ENCODE peak calls at places on chromosomes 12 and 14, in nine cellular contexts. B is aorta, S is SK-N-SH, O is colonic mucosa, J is tibial nerve, T is astrocyte, C is left ventricle myocardium inferior, D is Peyer's patch, I is PC-3. M is an unnamed sample.

GRCh38 chr12:42904683-42905418 is 315.3 kb upstream of the PRICKLE1 start:
- DNase-seq in T (no peak), J (no peak), I (no peak), D (no peak), S (no peak), C (no peak), B (no peak), O (no peak), M (no peak)

GRCh38 chr14:83217492-83217891 is 1683.8 kb upstream of the SEL1L start:
- DNase-seq in J (no peak), D (no peak), T (peak), S (no peak), B (no peak), O (peak), I (peak), C (no peak), M (no peak)

GRCh38 chr12:2877959-2878732 is 1.1 kb downstream of the RHNO1 start:
- DNase-seq in O (no peak), D (no peak), T (no peak), J (no peak), C (no peak), S (no peak), B (no peak), I (no peak), M (no peak)

GRCh38 chr12:6684609-6685008 is 4.6 kb downstream of the ZNF384 start:
- DNase-seq in J (no peak), O (peak), C (no peak), T (no peak), I (peak), B (no peak), S (peak), D (no peak), M (no peak)

GRCh38 chr14:29894030-29894429 is 33.6 kb downstream of the PRKD1 start:
- DNase-seq in C (no peak), T (no peak), D (no peak), O (no peak), S (no peak), B (no peak), I (no peak), J (no peak), M (no peak)

GRCh38 chr14:31881531-31882310 is 195.4 kb upstream of the ARHGAP5 start:
- DNase-seq in B (no peak), O (no peak), I (peak), J (no peak), T (peak), C (no peak), S (no peak), D (no peak), M (no peak)

GRCh38 chr12:22700126-22700525 is 75.2 kb downstream of the ETNK1 start:
- DNase-seq in T (peak), S (no peak), O (no peak), C (no peak), D (no peak), B (no peak), J (no peak), I (no peak), M (no peak)

GRCh38 chr12:20383612-20384011 is 15.3 kb downstream of the PDE3A start:
- DNase-seq in C (no peak), S (no peak), B (no peak), I (no peak), O (no peak), T (no peak), J (no peak), D (no peak), M (no peak)

GRCh38 chr12:116160196-116160595 is 117.3 kb downstream of the MED13L start:
- DNase-seq in D (no peak), J (no peak), I (peak), T (no peak), O (no peak), S (no peak), B (no peak), C (no peak), M (no peak)

GRCh38 chr12:26810330-26810729 is 22.7 kb downstream of the ITPR2 start:
- DNase-seq in D (no peak), O (no peak), I (no peak), B (peak), T (peak), S (no peak), C (peak), J (peak), M (peak)

GRCh38 chr12:981176-981828 is 9.7 kb upstream of the ERC1 start:
- DNase-seq in I (peak), J (no peak), B (no peak), C (no peak), O (no peak), T (peak), D (no peak), S (no peak), M (no peak)

GRCh38 chr12:125124320-125124966 is 59.2 kb downstream of the AACS start:
- DNase-seq in B (no peak), J (no peak), C (no peak), S (no peak), T (no peak), O (peak), D (no peak), I (peak), M (peak)

GRCh38 chr12:101780599-101780998 is 41.3 kb upstream of the SYCP3 start:
- DNase-seq in C (no peak), J (no peak), B (no peak), S (no peak), I (no peak), O (no peak), D (no peak), T (no peak), M (no peak)

GRCh38 chr14:63993992-63994391 is 141.2 kb downstream of the SYNE2 start:
- DNase-seq in T (no peak), O (no peak), C (no peak), D (no peak), B (no peak), J (no peak), S (peak), I (peak), M (no peak)

GRCh38 chr12:6532051-6532926 is 2.0 kb upstream of the GAPDH start:
- DNase-seq in J (no peak), C (no peak), I (peak), T (peak), O (peak), B (peak), S (peak), D (peak), M (peak)

GRCh38 chr12:44874981-44875416 is 1.1 kb downstream of the NELL2 start:
- DNase-seq in B (peak), T (no peak), J (no peak), S (peak), C (no peak), I (no peak), D (no peak), O (no peak), M (no peak)

GRCh38 chr14:74867673-74868072 is 8.3 kb downstream of the PROX2 start:
- DNase-seq in T (peak), I (no peak), D (peak), S (peak), C (no peak), B (no peak), J (no peak), O (no peak), M (no peak)

GRCh38 chr12:30885321-30885720 is 41.2 kb upstream of the TSPAN11 start:
- DNase-seq in J (no peak), I (no peak), D (no peak), T (no peak), C (no peak), O (no peak), B (no peak), S (no peak), M (no peak)

GRCh38 chr12:61521258-61521657 is 738.9 kb upstream of the USP15 start:
- DNase-seq in C (no peak), B (no peak), J (no peak), T (no peak), I (no peak), O (no peak), D (no peak), S (no peak), M (no peak)

GRCh38 chr12:113464852-113465719 is 6.6 kb downstream of the LHX5 start:
- DNase-seq in B (no peak), D (no peak), C (no peak), J (no peak), T (no peak), I (no peak), S (peak), O (no peak), M (no peak)

GRCh38 chr12:3725267-3726115 is 27.4 kb downstream of the CRACR2A start:
- DNase-seq in J (peak), T (no peak), C (no peak), I (no peak), B (no peak), D (no peak), O (no peak), S (no peak), M (no peak)

GRCh38 chr14:91154851-91155625 is 41.2 kb downstream of the DGLUCY start:
- DNase-seq in O (peak), B (no peak), S (peak), T (peak), D (peak), J (no peak), C (no peak), I (peak), M (peak)

GRCh38 chr14:91413547-91414474 is 3.8 kb downstream of the CCDC88C start:
- DNase-seq in C (no peak), T (no peak), S (no peak), O (peak), I (no peak), J (no peak), B (no peak), D (peak), M (peak)

GRCh38 chr12:65278576-65279386 is at the start of gene MSRB3:
- DNase-seq in O (peak), T (peak), S (peak), I (peak), C (peak), J (peak), B (peak), D (no peak), M (peak)

GRCh38 chr14:52791204-52792096 is at the start of gene GNPNAT1:
- DNase-seq in O (peak), T (peak), C (peak), J (peak), D (peak), B (peak), S (peak), I (peak), M (peak)

GRCh38 chr14:102893452-102893851 is 29.0 kb upstream of the AMN start:
- DNase-seq in O (peak), T (peak), C (peak), D (no peak), J (peak), B (peak), I (no peak), S (no peak), M (peak)

GRCh38 chr12:113917393-113917792 is 48.7 kb downstream of the RBM19 start:
- DNase-seq in B (no peak), O (no peak), J (no peak), I (no peak), D (no peak), T (no peak), S (no peak), C (no peak), M (no peak)

GRCh38 chr12:541676-542289 is 82.0 kb downstream of the B4GALNT3 start:
- DNase-seq in T (no peak), O (no peak), J (no peak), I (peak), C (no peak), S (peak), D (no peak), B (peak), M (no peak)

GRCh38 chr12:47881826-47882427 is 22.9 kb downstream of the VDR start:
- DNase-seq in I (peak), B (no peak), O (no peak), J (no peak), T (peak), C (no peak), S (no peak), D (no peak), M (no peak)

GRCh38 chr12:104280703-104281458 is 22.7 kb upstream of the EID3 start:
- DNase-seq in S (no peak), J (no peak), B (no peak), I (peak), C (no peak), T (peak), O (no peak), D (no peak), M (no peak)

GRCh38 chr12:127230843-127231260 is 1036.1 kb upstream of the TMEM132C start:
- DNase-seq in D (no peak), O (no peak), B (no peak), S (no peak), I (peak), C (no peak), T (peak), J (no peak), M (no peak)

GRCh38 chr12:31582155-31582554 is 8.8 kb downstream of the DENND5B start:
- DNase-seq in S (no peak), I (no peak), C (no peak), O (no peak), T (peak), D (no peak), J (no peak), B (no peak), M (no peak)

GRCh38 chr14:38755036-38755435 is 348.0 kb downstream of the SEC23A start:
- DNase-seq in T (peak), C (no peak), B (no peak), D (no peak), S (no peak), I (no peak), J (no peak), O (no peak), M (no peak)

GRCh38 chr12:124392271-124392990 is 97.5 kb downstream of the RFLNA start:
- DNase-seq in S (peak), D (peak), B (no peak), T (peak), O (peak), C (no peak), J (no peak), I (no peak), M (no peak)

GRCh38 chr12:110647669-110648068 is 33.7 kb downstream of the TCTN1 start:
- DNase-seq in J (no peak), O (no peak), B (no peak), T (no peak), I (no peak), S (no peak), C (no peak), D (peak), M (no peak)

GRCh38 chr12:3601466-3602150 is 110.6 kb downstream of the PRMT8 start:
- DNase-seq in T (no peak), B (peak), D (no peak), O (no peak), S (no peak), J (no peak), I (no peak), C (no peak), M (no peak)

GRCh38 chr14:105060751-105061427 is 4.3 kb downstream of the GPR132 start:
- DNase-seq in O (no peak), B (no peak), D (peak), J (no peak), I (no peak), S (peak), T (no peak), C (peak), M (peak)

GRCh38 chr12:10557766-10558165 is 52.1 kb downstream of the EIF2S3B start:
- DNase-seq in S (no peak), O (no peak), T (no peak), B (no peak), D (no peak), J (no peak), C (no peak), I (peak), M (no peak)

DNA sequence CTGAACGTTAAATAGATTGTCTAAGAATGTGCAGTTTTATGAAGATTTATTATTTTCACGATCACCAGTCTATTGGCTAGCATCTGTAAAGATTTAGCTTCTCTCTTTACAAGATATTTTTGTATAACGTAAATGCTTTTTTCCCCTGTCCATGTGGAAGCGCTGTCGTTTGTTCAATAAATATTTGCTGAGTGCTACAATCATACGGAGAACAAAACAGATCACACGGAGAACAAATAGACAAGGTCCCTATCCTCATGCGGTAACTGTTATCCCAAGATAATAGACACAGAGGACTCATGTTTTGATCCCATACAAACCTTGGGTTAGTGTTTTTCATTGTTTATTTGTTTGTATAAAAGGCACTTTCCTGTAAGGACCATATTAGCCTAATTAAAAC is 397.5 kb downstream of the BCAT1 start:
- DNase-seq in D (no peak), B (no peak), S (no peak), J (no peak), O (no peak), C (no peak), T (no peak), I (no peak), M (no peak)
- H3K4me3 ChIP-seq in D (no peak), B (no peak), S (no peak), J (peak), O (no peak), C (no peak), T (peak), I (no peak), M (no peak)

GRCh38 chr14:41607119-41607785 is 576 bp downstream of the LRFN5 start:
- DNase-seq in D (no peak), B (peak), J (no peak), I (no peak), S (no peak), C (no peak), O (no peak), T (peak), M (no peak)
- H3K4me3 ChIP-seq in D (peak), B (peak), J (peak), I (peak), S (peak), C (peak), O (peak), T (peak), M (peak)

DNA sequence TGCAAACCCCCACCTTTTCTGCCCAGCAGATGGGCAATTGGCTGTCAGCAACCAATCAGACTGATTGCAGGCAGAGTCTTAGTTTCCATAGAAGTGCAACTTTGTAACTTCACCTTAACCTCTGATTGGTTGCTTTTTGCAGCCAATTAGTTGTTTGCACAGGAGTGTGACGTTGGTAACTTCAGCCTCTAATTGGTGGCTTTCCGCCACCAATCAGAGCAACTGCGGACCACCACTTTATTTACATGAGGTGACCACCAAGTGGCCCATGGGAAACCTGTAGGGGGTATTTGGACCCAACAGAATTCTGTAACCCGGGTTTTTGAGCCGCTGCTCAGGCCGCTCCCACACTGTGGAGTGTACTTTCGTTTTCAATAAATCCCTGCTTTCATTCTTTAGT is 32.3 kb downstream of the CDKN1B start:
- DNase-seq in S (no peak), J (no peak), I (no peak), T (peak), B (peak), D (no peak), O (no peak), C (no peak), M (no peak)
- H3K4me3 ChIP-seq in S (peak), J (peak), I (no peak), T (no peak), B (peak), D (no peak), O (peak), C (peak), M (peak)

DNA sequence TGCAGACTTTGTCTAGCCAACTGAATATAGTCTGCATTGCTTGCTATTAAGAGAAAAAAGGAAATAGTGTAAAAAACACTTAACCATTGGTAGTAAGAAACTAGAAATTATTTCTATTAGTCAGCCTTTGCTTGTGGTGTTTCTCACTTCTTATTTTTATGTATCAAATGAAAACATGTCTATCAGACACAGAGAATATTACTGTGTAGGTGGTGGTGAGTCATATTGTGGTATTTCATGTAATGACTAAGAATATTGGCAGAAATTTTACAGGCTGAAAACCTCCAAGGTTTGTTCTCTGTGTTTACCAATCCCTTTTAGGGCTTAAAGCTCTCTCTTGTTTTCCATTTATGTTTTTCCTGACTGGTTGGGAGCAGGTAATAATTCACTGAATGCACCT is 87.2 kb downstream of the DAAM1 start:
- DNase-seq in J (no peak), I (peak), T (peak), O (no peak), C (no peak), D (no peak), B (no peak), S (no peak), M (no peak)
- H3K4me3 ChIP-seq in J (no peak), I (peak), T (no peak), O (no peak), C (no peak), D (no peak), B (no peak), S (no peak), M (no peak)

DNA sequence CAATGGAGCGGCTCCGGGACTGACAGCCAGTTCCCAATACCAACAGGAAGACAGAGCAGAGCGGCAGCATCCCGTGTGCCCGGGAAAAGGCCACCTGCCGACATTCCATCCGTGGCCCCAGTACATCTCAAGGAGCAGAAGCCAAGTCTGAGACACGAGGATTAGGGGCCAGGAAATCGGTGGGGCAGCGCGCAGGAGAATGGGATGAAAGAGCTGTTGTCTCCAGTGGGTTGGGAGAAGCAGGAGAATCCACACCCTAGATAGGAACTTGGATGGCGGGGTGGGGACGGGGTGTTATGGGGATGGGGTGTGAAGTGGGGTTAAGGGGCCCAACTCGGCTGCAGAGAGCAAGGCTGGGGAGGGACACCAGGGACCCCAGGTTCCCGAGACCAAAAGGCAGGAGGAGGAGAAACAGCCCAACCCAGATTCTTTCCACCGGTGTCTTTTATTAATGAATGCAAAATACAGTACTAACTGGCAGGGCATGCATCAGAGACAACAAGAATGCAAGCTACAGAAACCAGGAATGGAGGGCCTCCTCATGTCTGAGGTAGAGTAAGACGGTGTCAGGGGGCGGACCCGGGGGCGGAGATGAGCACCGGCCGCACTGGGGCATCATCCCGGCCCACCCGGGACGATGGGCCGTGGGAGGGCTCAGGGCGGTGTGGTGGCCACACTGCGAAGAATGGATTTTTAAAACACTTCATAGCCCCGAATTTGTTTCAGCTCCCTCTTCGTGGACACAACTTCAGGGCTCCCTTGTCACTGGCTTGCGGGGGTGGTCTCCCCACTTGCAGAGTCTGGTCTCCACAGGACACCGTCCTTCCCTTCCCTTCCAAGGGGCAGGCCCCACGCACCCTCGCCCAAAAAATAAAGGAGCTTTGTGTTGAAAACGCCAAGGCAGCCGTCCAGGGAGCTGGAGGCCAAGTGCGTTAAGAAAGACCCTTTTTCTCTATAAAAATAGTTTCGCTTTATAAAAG is 50.2 kb downstream of the BEGAIN start:
- DNase-seq in B (peak), D (no peak), S (peak), I (no peak), O (peak), T (no peak), J (peak), C (peak), M (peak)
- H3K4me3 ChIP-seq in B (no peak), D (no peak), S (no peak), I (no peak), O (no peak), T (no peak), J (peak), C (no peak), M (no peak)

M was measured in stomach.